ENCODE peak calls at places on chromosomes 3 and 15, in four cellular contexts. N, J, E and Q are unnamed samples.

GRCh38 chr3:148229107-148229506 is 468.6 kb upstream of the AGTR1 start:
- DNase-seq in N (no peak), J (peak; percentile 5), E (no peak), Q (no peak)

GRCh38 chr3:128969993-128970740 is 23.7 kb downstream of the CFAP92 start:
- DNase-seq in N (peak; percentile 58), J (peak; percentile 37), E (peak; percentile 50), Q (no peak)

GRCh38 chr3:152281032-152281713 is 12.4 kb downstream of the MBNL1 start:
- DNase-seq in N (no peak), J (no peak), E (no peak), Q (no peak)

GRCh38 chr3:101850327-101851048 is 1.2 kb downstream of the NFKBIZ start:
- DNase-seq in N (no peak), J (peak; percentile 81), E (peak; percentile 57), Q (no peak)

GRCh38 chr3:156473341-156473740 is 81.6 kb downstream of the SSR3 start:
- DNase-seq in N (no peak), J (no peak), E (no peak), Q (no peak)

GRCh38 chr3:126102530-126102951 is 18.6 kb upstream of the SLC41A3 start:
- DNase-seq in N (no peak), J (peak; percentile 19), E (no peak), Q (no peak)

GRCh38 chr15:36598529-36599177 is 19.2 kb downstream of the CDIN1 start:
- DNase-seq in N (no peak), J (peak; percentile 61), E (no peak), Q (no peak)

GRCh38 chr15:75073197-75073596 is 49.8 kb downstream of the PPCDC start:
- DNase-seq in N (no peak), J (no peak), E (no peak), Q (no peak)

GRCh38 chr3:120894285-120894684 is 13.7 kb upstream of the STXBP5L start:
- DNase-seq in N (no peak), J (no peak), E (peak; percentile 77), Q (no peak)

GRCh38 chr3:128498901-128499530 is 6.0 kb upstream of the GATA2 start:
- DNase-seq in N (no peak), J (no peak), E (no peak), Q (no peak)

GRCh38 chr3:57112206-57112605 is 51.7 kb downstream of the SPATA12 start:
- DNase-seq in N (no peak), J (no peak), E (no peak), Q (no peak)

GRCh38 chr3:171115667-171116066 is 89.1 kb upstream of the SLC2A2 start:
- DNase-seq in N (no peak), J (no peak), E (no peak), Q (no peak)

GRCh38 chr3:14929310-14930070 is 17.9 kb upstream of the NR2C2 start:
- DNase-seq in N (no peak), J (no peak), E (no peak), Q (no peak)

GRCh38 chr3:39189648-39190269 is 2.6 kb downstream of the XIRP1 start:
- DNase-seq in N (peak; percentile 63), J (peak; percentile 64), E (peak; percentile 79), Q (peak; percentile 47)

GRCh38 chr3:11118181-11118682 is 36.1 kb upstream of the HRH1 start:
- DNase-seq in N (no peak), J (peak; percentile 70), E (no peak), Q (no peak)

GRCh38 chr3:65030847-65031463 is 343.2 kb upstream of the ADAMTS9 start:
- DNase-seq in N (no peak), J (peak; percentile 53), E (peak; percentile 8), Q (peak; percentile 85)

GRCh38 chr15:32717290-32718081 is at the start of gene GREM1:
- DNase-seq in N (peak; percentile 66), J (peak; percentile 70), E (no peak), Q (no peak)

GRCh38 chr3:52025453-52025852 is 29.8 kb upstream of the RPL29 start:
- DNase-seq in N (no peak), J (no peak), E (no peak), Q (no peak)

GRCh38 chr3:63862804-63863149 is 828 bp downstream of the THOC7 start:
- DNase-seq in N (no peak), J (no peak), E (no peak), Q (no peak)

GRCh38 chr3:160756907-160757623 is 1.0 kb downstream of the PPM1L start:
- DNase-seq in N (peak; percentile 24), J (no peak), E (no peak), Q (no peak)
- H2AFZ ChIP-seq in N (peak overlapping the region; percentile 99), J (peak overlapping the region; percentile 89), E (no peak overlapping the region), Q (no peak overlapping the region)

DNA sequence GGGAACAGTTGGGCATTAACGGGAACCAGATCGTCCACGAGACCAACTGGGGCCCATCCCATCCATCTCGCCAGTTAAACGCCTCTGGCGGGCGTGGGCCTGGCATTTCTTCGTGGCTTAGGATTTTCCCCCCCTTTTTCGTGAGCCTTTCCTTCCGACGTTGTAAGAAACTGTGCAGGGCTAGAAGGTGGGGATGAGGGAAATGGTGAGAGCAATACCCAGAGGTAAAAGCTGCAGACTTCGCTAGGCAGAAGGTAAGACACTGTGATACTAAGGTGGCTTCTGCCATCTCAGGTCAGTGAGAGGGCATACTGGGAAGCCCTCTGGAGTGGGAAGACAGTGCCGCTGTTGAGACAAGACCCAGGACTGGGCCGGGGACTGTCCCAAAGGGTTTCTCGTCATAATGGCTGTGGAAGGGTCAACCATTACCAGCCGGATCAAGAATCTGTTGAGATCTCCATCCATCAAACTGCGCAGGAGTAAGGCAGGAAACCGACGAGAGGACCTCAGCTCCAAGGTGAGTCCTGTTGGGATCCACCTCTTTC is 661 bp downstream of the MAPKBP1 start:
- DNase-seq in N (no peak), J (no peak), E (no peak), Q (no peak)
- H2AFZ ChIP-seq in N (peak overlapping the region; percentile 96), J (peak overlapping the region; percentile 96), E (peak overlapping the region; percentile 79), Q (peak overlapping the region; percentile 80)

GRCh38 chr3:48180530-48181253 is 7.5 kb downstream of the CDC25A start:
- DNase-seq in N (no peak), J (no peak), E (no peak), Q (no peak)
- H2AFZ ChIP-seq in N (no peak overlapping the region), J (no peak overlapping the region), E (no peak overlapping the region), Q (no peak overlapping the region)

GRCh38 chr3:18559323-18559972 is 134.3 kb upstream of the SATB1 start:
- DNase-seq in N (peak; percentile 40), J (no peak), E (peak; percentile 82), Q (peak; percentile 10)
- H2AFZ ChIP-seq in N (peak overlapping the region; percentile 40), J (no peak overlapping the region), E (peak overlapping the region; percentile 79), Q (peak overlapping the region; percentile 49)

GRCh38 chr3:13841826-13842225 is 38.0 kb downstream of the WNT7A start:
- DNase-seq in N (no peak), J (no peak), E (no peak), Q (no peak)

GRCh38 chr3:13841141-13841540 is 38.7 kb downstream of the WNT7A start:
- DNase-seq in N (no peak), J (no peak), E (peak; percentile 90), Q (peak; percentile 84)

GRCh38 chr3:13839766-13840340 is 40.0 kb downstream of the WNT7A start:
- DNase-seq in N (no peak), J (no peak), E (peak; percentile 64), Q (peak; percentile 53)

GRCh38 chr3:13839253-13839652 is 40.6 kb downstream of the WNT7A start:
- DNase-seq in N (no peak), J (no peak), E (peak; percentile 28), Q (no peak)

GRCh38 chr3:13840456-13840855 is 39.4 kb downstream of the WNT7A start:
- DNase-seq in N (no peak), J (no peak), E (peak; percentile 24), Q (no peak)
- H2AFZ ChIP-seq in N (no peak overlapping the region), J (no peak overlapping the region), E (no peak overlapping the region), Q (no peak overlapping the region)

GRCh38 chr3:42214064-42214463 is 51.9 kb downstream of the CCK start:
- DNase-seq in N (no peak), J (no peak), E (no peak), Q (no peak)

GRCh38 chr3:42213417-42213816 is 52.6 kb downstream of the CCK start:
- DNase-seq in N (no peak), J (no peak), E (no peak), Q (no peak)

GRCh38 chr3:42214565-42215283 is 51.3 kb downstream of the CCK start:
- DNase-seq in N (no peak), J (peak; percentile 68), E (peak; percentile 44), Q (no peak)

GRCh38 chr3:42216302-42216701 is 49.7 kb downstream of the CCK start:
- DNase-seq in N (no peak), J (no peak), E (no peak), Q (no peak)

DNA sequence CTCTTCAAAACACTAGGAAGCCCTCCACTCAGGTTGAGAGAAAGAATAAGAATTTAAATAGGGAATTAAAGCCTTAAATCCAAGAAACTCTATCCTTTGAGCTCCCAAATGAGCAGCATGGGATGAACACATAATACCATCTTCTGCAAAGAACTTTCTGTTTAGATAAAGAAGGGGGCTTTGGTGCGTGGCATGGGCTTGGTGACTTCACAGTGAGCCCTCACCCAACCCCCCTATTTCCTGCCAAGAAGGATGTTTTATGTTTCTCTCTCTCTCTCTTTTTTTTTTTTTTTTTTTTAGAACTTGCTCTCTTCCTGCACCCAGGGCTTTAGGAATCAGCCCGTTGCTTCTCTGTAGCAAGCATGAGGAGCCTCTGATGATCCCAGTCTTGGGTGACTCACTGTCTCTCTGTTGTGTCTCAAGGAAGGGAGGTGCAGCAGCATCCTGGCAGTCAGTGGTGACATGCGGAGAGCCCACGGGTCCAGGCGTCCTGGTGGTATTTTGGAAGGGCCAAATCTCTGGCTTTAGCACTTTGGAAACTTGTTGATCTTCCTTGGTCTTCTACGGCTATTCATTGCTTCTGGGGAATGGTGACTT is 49.1 kb downstream of the CCK start:
- DNase-seq in N (no peak), J (peak; percentile 59), E (no peak), Q (no peak)
- H2AFZ ChIP-seq in N (no peak overlapping the region), J (no peak overlapping the region), E (no peak overlapping the region), Q (no peak overlapping the region)

DNA sequence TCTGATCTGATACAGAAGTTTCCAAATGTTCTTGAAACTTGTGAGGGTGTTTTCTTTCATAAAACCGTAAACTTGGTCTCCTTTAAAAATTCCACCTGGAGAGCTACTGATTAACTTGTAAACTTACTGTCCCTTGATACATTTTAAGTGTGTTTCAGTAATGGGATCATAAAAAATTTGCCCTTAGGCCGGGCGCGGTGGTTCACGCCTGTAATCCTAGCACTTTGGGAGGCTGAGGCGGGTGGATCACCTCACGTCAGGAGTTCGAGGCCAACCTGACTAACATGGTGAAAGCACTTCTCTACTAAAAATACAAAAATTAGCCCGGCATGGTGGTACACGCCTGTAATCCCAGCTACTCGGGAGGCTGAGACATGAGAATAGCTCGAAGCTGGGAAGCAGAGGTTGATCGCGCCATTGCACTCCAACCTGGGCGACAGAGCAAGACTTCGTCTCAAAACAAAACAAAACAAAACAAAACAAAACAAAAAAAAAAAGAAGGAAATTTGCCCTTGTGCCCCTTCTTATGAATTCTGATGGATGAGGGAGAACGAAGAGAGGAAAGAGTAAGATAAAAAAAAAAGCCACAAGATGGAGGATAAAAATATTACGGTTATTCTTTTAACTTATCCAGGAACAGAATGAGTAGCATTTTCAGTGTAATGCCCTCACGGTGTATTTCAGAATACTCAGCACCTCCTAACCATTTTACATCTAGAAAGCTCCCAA is 32.1 kb upstream of the AP4E1 start:
- DNase-seq in N (no peak), J (no peak), E (no peak), Q (no peak)
- H2AFZ ChIP-seq in N (peak overlapping the region; percentile 90), J (peak overlapping the region; percentile 66), E (peak overlapping the region; percentile 86), Q (peak overlapping the region; percentile 70)

GRCh38 chr15:47514251-47514652 is 203.1 kb upstream of the SEMA6D start:
- DNase-seq in N (no peak), J (peak; percentile 76), E (peak; percentile 79), Q (no peak)
- H2AFZ ChIP-seq in N (no peak overlapping the region), J (no peak overlapping the region), E (peak overlapping the region; percentile 71), Q (no peak overlapping the region)